ENCODE peak calls at places on chromosomes 11 and 22, in four cellular contexts. One of them, this sample, is unnamed.

GRCh38 chr22:30279389-30279788 is 9.9 kb downstream of the CASTOR1 start:
- DNase-seq in AG04449: no peak
- DNase-seq in HS-27A: no peak
- DNase-seq in type B pancreatic cell: no peak
- DNase-seq in this sample: no peak

GRCh38 chr11:126485021-126485781 is 129.7 kb downstream of the ST3GAL4 start:
- DNase-seq in AG04449: peak
- DNase-seq in type B pancreatic cell: no peak
- DNase-seq in HS-27A: no peak
- DNase-seq in this sample: no peak

GRCh38 chr11:32052218-32052617 is 38.7 kb upstream of the RCN1 start:
- DNase-seq in HS-27A: no peak
- DNase-seq in type B pancreatic cell: peak
- DNase-seq in AG04449: no peak
- DNase-seq in this sample: peak

GRCh38 chr22:50177537-50178470 is 7.3 kb downstream of the PANX2 start:
- DNase-seq in AG04449: no peak
- DNase-seq in type B pancreatic cell: peak
- DNase-seq in HS-27A: no peak
- DNase-seq in this sample: no peak

GRCh38 chr11:14304601-14305000 is 54.4 kb downstream of the RRAS2 start:
- DNase-seq in AG04449: no peak
- DNase-seq in HS-27A: no peak
- DNase-seq in type B pancreatic cell: no peak
- DNase-seq in this sample: no peak

GRCh38 chr22:19325296-19325950 is 33.9 kb upstream of the CLTCL1 start:
- DNase-seq in type B pancreatic cell: no peak
- DNase-seq in AG04449: no peak
- DNase-seq in HS-27A: no peak
- DNase-seq in this sample: no peak

GRCh38 chr11:120647681-120648080 is 136.1 kb downstream of the GRIK4 start:
- DNase-seq in HS-27A: no peak
- DNase-seq in type B pancreatic cell: no peak
- DNase-seq in AG04449: no peak
- DNase-seq in this sample: no peak

GRCh38 chr11:11706022-11706421 is 84.2 kb upstream of the GALNT18 start:
- DNase-seq in type B pancreatic cell: no peak
- DNase-seq in AG04449: no peak
- DNase-seq in HS-27A: no peak
- DNase-seq in this sample: no peak

GRCh38 chr11:4809246-4809645 is 5.1 kb upstream of the OR52R1 start:
- DNase-seq in type B pancreatic cell: no peak
- DNase-seq in AG04449: no peak
- DNase-seq in HS-27A: no peak
- DNase-seq in this sample: no peak

GRCh38 chr11:105132716-105133511 is 6.7 kb downstream of the CARD18 start:
- DNase-seq in HS-27A: peak
- DNase-seq in AG04449: no peak
- DNase-seq in type B pancreatic cell: no peak
- DNase-seq in this sample: no peak

GRCh38 chr11:92070026-92070889 is 154.4 kb upstream of the FAT3 start:
- DNase-seq in type B pancreatic cell: no peak
- DNase-seq in HS-27A: no peak
- DNase-seq in AG04449: no peak
- DNase-seq in this sample: no peak

GRCh38 chr11:8055836-8056526 is 25.0 kb upstream of the TUB start:
- DNase-seq in type B pancreatic cell: peak
- DNase-seq in HS-27A: no peak
- DNase-seq in AG04449: no peak
- DNase-seq in this sample: no peak

GRCh38 chr11:119995730-119996491 is 142.0 kb downstream of the TRIM29 start:
- DNase-seq in AG04449: no peak
- DNase-seq in HS-27A: no peak
- DNase-seq in type B pancreatic cell: no peak
- DNase-seq in this sample: no peak

GRCh38 chr11:33773399-33774355 is 643 bp downstream of the FBXO3 start:
- DNase-seq in AG04449: no peak
- DNase-seq in HS-27A: no peak
- DNase-seq in type B pancreatic cell: no peak
- DNase-seq in this sample: peak

GRCh38 chr11:47507868-47508594 is 44.9 kb downstream of the CELF1 start:
- DNase-seq in AG04449: no peak
- DNase-seq in HS-27A: no peak
- DNase-seq in type B pancreatic cell: no peak
- DNase-seq in this sample: no peak

GRCh38 chr11:66976048-66976467 is 954 bp downstream of the C11orf86 start:
- DNase-seq in HS-27A: no peak
- DNase-seq in AG04449: no peak
- DNase-seq in type B pancreatic cell: no peak
- DNase-seq in this sample: no peak

GRCh38 chr22:37526376-37526775 is 7.2 kb upstream of the CARD10 start:
- DNase-seq in type B pancreatic cell: no peak
- DNase-seq in AG04449: no peak
- DNase-seq in HS-27A: no peak
- DNase-seq in this sample: no peak

GRCh38 chr11:125069008-125069407 is 5.9 kb downstream of the SLC37A2 start:
- DNase-seq in type B pancreatic cell: no peak
- DNase-seq in HS-27A: no peak
- DNase-seq in AG04449: no peak
- DNase-seq in this sample: no peak

GRCh38 chr11:134120921-134121526 is 52.2 kb downstream of the JAM3 start:
- DNase-seq in HS-27A: no peak
- DNase-seq in type B pancreatic cell: no peak
- DNase-seq in AG04449: no peak
- DNase-seq in this sample: no peak

GRCh38 chr11:101759771-101760450 is 154.9 kb upstream of the CEP126 start:
- DNase-seq in AG04449: no peak
- DNase-seq in type B pancreatic cell: no peak
- DNase-seq in HS-27A: no peak
- DNase-seq in this sample: no peak

GRCh38 chr11:26467506-26467905 is 104.6 kb downstream of the MUC15 start:
- DNase-seq in AG04449: no peak
- DNase-seq in HS-27A: no peak
- DNase-seq in type B pancreatic cell: no peak
- DNase-seq in this sample: no peak

GRCh38 chr11:119749006-119749565 is 20.1 kb upstream of the NECTIN1 start:
- DNase-seq in HS-27A: no peak
- DNase-seq in type B pancreatic cell: no peak
- DNase-seq in AG04449: no peak
- DNase-seq in this sample: no peak

GRCh38 chr11:26331911-26332571 is at the start of gene ANO3:
- DNase-seq in type B pancreatic cell: peak
- DNase-seq in HS-27A: peak
- DNase-seq in AG04449: peak
- DNase-seq in this sample: peak

GRCh38 chr11:40679276-40679675 is 780.2 kb downstream of the LRRC4C start:
- DNase-seq in HS-27A: no peak
- DNase-seq in type B pancreatic cell: no peak
- DNase-seq in AG04449: no peak
- DNase-seq in this sample: no peak

This sample was measured in GM20000.